ENCODE peak calls at places on chromosomes 6 and 20, in five cellular contexts. B, S, U, W and X are unnamed samples.

GRCh38 chr6:135537782-135538301 is 40.3 kb upstream of the AHI1 start:
- DNase-seq in S (peak), W (no peak), U (no peak), B (peak), X (no peak)

GRCh38 chr6:24009319-24009718 is 116.7 kb upstream of the NRSN1 start:
- DNase-seq in W (no peak), U (no peak), S (no peak), B (no peak), X (no peak)

GRCh38 chr6:115004204-115004603 is 661.4 kb upstream of the HS3ST5 start:
- DNase-seq in S (peak), U (no peak), B (no peak), W (no peak), X (no peak)

GRCh38 chr6:68040312-68040778 is 594.7 kb upstream of the ADGRB3 start:
- DNase-seq in S (no peak), W (no peak), U (no peak), B (no peak), X (no peak)

GRCh38 chr6:4348462-4349112 is 213.2 kb upstream of the ECI2 start:
- DNase-seq in W (no peak), U (no peak), B (no peak), S (no peak), X (no peak)

GRCh38 chr6:30775104-30775503 is 30.8 kb upstream of the IER3 start:
- DNase-seq in U (no peak), S (no peak), W (no peak), B (no peak), X (no peak)

GRCh38 chr6:110509617-110510231 is 33.3 kb upstream of the SLC22A16 start:
- DNase-seq in W (no peak), U (no peak), S (peak), B (peak), X (peak)

GRCh38 chr6:130009148-130009547 is 9.2 kb upstream of the L3MBTL3 start:
- DNase-seq in B (no peak), U (no peak), W (no peak), S (no peak), X (no peak)

GRCh38 chr6:126337323-126337722 is 2.6 kb upstream of the CENPW start:
- DNase-seq in W (no peak), S (no peak), B (peak), U (no peak), X (no peak)

GRCh38 chr6:15253107-15254073 is 7.5 kb downstream of the JARID2 start:
- DNase-seq in W (no peak), B (no peak), S (no peak), U (no peak), X (no peak)

GRCh38 chr6:165725201-165725600 is 62.2 kb upstream of the PDE10A start:
- DNase-seq in B (no peak), S (no peak), W (no peak), U (no peak), X (no peak)

GRCh38 chr6:157343732-157344131 is 20.4 kb upstream of the TMEM242 start:
- DNase-seq in U (no peak), S (no peak), W (no peak), B (no peak), X (no peak)

GRCh38 chr6:15296735-15297134 is 50.9 kb downstream of the JARID2 start:
- DNase-seq in B (no peak), S (no peak), W (no peak), U (no peak), X (no peak)

GRCh38 chr6:9121551-9121950 is 686.2 kb upstream of the SLC35B3 start:
- DNase-seq in S (no peak), W (no peak), U (no peak), B (no peak), X (no peak)

DNA sequence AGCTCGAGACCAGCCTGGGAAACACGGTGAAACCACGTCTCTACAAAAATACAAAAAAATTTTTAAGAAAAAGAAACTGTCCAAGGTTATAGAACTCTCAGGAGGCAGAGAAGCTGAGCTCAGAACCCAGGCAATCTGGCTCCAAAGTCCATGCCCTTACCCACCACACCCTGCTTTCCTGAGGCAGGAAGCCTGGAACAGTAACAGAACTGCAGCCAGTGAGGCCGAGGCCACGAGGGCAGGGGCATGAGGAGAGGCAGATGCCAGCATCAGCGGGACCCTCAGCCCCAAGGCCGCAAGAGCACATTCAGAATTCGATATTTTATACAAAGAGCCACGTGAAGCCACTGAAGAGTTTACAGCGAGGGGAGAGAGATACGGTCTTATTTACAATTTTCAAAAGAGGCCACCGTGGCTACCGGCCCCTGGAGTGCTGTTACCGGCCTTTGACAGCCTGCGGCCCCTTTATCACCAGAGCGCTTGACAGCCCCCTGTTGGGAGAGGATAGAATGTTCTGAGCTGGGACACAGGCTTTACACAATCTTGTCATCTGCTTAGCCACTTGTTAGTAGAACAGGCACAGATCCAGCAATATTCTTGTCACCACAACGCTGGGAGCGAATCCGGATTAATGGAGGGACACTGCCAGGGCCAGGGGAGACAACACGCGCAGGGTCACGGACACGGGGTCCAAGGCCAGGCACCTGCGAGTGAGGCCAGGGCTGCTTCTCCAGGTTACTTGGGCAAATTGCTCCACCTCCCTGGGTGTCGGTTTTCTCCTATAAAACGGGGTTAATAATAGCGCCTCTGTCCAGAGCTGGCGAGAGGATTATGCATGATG is 5.6 kb downstream of the SPATA2 start:
- DNase-seq in W (no peak), B (no peak), U (peak), S (no peak), X (no peak)
- TF ChIP-seq CTCF in W (peak), B (peak), U (no peak), S (peak), X (peak)

GRCh38 chr20:50733644-50734349 is 2.4 kb downstream of the PARD6B start:
- DNase-seq in S (peak), W (no peak), B (no peak), U (no peak), X (no peak)
- H3K4me3 ChIP-seq in S (peak), W (peak), B (no peak), U (no peak), X (no peak)

GRCh38 chr20:52747736-52748135 is 224.4 kb upstream of the TSHZ2 start:
- DNase-seq in B (no peak), W (no peak), S (peak), U (no peak), X (no peak)
- TF ChIP-seq CTCF in B (no peak), W (peak), S (peak), U (no peak), X (no peak)

GRCh38 chr20:63254536-63255384 is 497 bp upstream of the NKAIN4 start:
- DNase-seq in U (no peak), B (no peak), S (no peak), W (no peak), X (no peak)
- H3K4me3 ChIP-seq in U (no peak), B (no peak), S (no peak), W (no peak), X (no peak)

GRCh38 chr6:16518265-16518664 is 243.0 kb downstream of the ATXN1 start:
- DNase-seq in B (no peak), S (no peak), W (no peak), U (peak), X (no peak)
- TF ChIP-seq CTCF in B (no peak), S (no peak), W (no peak), U (no peak), X (no peak)